ENCODE peak calls at places on chromosomes 7 and 10, in nine cellular contexts. V is naive thymus-derived CD4-positive, alpha-beta T cell; D is NCI-H2171 treated with DMSO at 0.1 percent for 48 hours; B is foreskin fibroblast; F is naive thymus-derived CD8-positive, alpha-beta T cell; C is SW 1271; T is HS-5; M is lower lobe of right lung; W is NCI-H2029 treated with DMSO at 0.1 percent for 48 hours. S is an unnamed sample.

GRCh38 chr10:59536151-59536550 is 173.5 kb downstream of the SLC16A9 start:
- DNase-seq in V (no peak), D (no peak), B (peak), F (no peak), C (peak), T (peak), M (no peak), W (peak), S (no peak)

GRCh38 chr7:45663167-45663921 is 89.2 kb downstream of the ADCY1 start:
- DNase-seq in V (no peak), D (no peak), B (no peak), F (no peak), C (no peak), T (no peak), M (no peak), W (no peak), S (no peak)

GRCh38 chr7:124100190-124100589 is 67.3 kb upstream of the TMEM229A start:
- DNase-seq in V (no peak), D (no peak), B (no peak), F (no peak), C (no peak), T (no peak), M (no peak), W (no peak), S (no peak)

GRCh38 chr10:68067508-68067907 is 7.6 kb downstream of the HERC4 start:
- DNase-seq in V (no peak), D (no peak), B (no peak), F (no peak), C (no peak), T (no peak), M (no peak), W (no peak), S (no peak)

GRCh38 chr7:43136064-43136463 is 23.6 kb downstream of the HECW1 start:
- DNase-seq in V (no peak), D (no peak), B (no peak), F (no peak), C (no peak), T (no peak), M (no peak), W (no peak), S (no peak)

GRCh38 chr10:133059571-133059970 is 28.2 kb upstream of the ADGRA1 start:
- DNase-seq in V (no peak), D (no peak), B (no peak), F (no peak), C (no peak), T (no peak), M (no peak), W (no peak), S (no peak)

GRCh38 chr10:55033061-55033460 is 232.0 kb upstream of the PCDH15 start:
- DNase-seq in V (no peak), D (no peak), B (no peak), F (no peak), C (no peak), T (no peak), M (no peak), W (no peak), S (no peak)

GRCh38 chr7:91182819-91183405 is 81.3 kb upstream of the FZD1 start:
- DNase-seq in V (no peak), D (no peak), B (peak), F (no peak), C (no peak), T (peak), M (no peak), W (no peak), S (no peak)

GRCh38 chr7:47540387-47541093 is 41.4 kb downstream of the TNS3 start:
- DNase-seq in V (no peak), D (no peak), B (no peak), F (no peak), C (no peak), T (no peak), M (no peak), W (no peak), S (no peak)

GRCh38 chr10:24435374-24435773 is 226.4 kb downstream of the KIAA1217 start:
- DNase-seq in V (no peak), D (no peak), B (peak), F (no peak), C (no peak), T (no peak), M (no peak), W (no peak), S (no peak)

GRCh38 chr7:139976838-139977656 is 85.7 kb downstream of the PARP12 start:
- DNase-seq in V (no peak), D (no peak), B (no peak), F (no peak), C (no peak), T (no peak), M (no peak), W (no peak), S (no peak)

GRCh38 chr10:87956055-87956454 is 92.6 kb downstream of the PTEN start:
- DNase-seq in V (no peak), D (no peak), B (no peak), F (no peak), C (no peak), T (no peak), M (no peak), W (no peak), S (no peak)

GRCh38 chr7:71780282-71780681 is 631.9 kb downstream of the CALN1 start:
- DNase-seq in V (no peak), D (no peak), B (no peak), F (no peak), C (no peak), T (no peak), M (no peak), W (no peak), S (no peak)

GRCh38 chr7:130392456-130392860 is 12.2 kb downstream of the CPA1 start:
- DNase-seq in V (no peak), D (no peak), B (no peak), F (no peak), C (no peak), T (no peak), M (no peak), W (no peak), S (no peak)

GRCh38 chr10:72253002-72253401 is 20.7 kb upstream of the DDIT4 start:
- DNase-seq in V (no peak), D (no peak), B (no peak), F (no peak), C (no peak), T (no peak), M (no peak), W (no peak), S (no peak)

GRCh38 chr7:135368416-135369186 is 135.0 kb downstream of the STRA8 start:
- DNase-seq in V (no peak), D (peak), B (no peak), F (no peak), C (no peak), T (no peak), M (no peak), W (no peak), S (no peak)

GRCh38 chr10:43857206-43857952 is 208.7 kb upstream of the ZNF32 start:
- DNase-seq in V (no peak), D (no peak), B (peak), F (no peak), C (no peak), T (peak), M (no peak), W (no peak), S (no peak)

GRCh38 chr7:155787171-155787851 is 25.0 kb downstream of the SHH start:
- DNase-seq in V (no peak), D (no peak), B (no peak), F (no peak), C (no peak), T (no peak), M (no peak), W (no peak), S (no peak)